ENCODE peak calls at places on chromosomes 1 and 21, in seven cellular contexts. One of them, this sample, is unnamed.

GRCh38 chr1:213122514-213122929 is 71.5 kb downstream of the RPS6KC1 start:
- DNase-seq in OCI-LY7: peak; percentile 57
- DNase-seq in hepatocyte: peak; percentile 71
- DNase-seq in A549: peak; percentile 55
- DNase-seq in AG04450: peak; percentile 24
- DNase-seq in upper lobe of right lung: no peak
- DNase-seq in cardiac muscle cell: peak; percentile 73
- DNase-seq in this sample: peak; percentile 72

GRCh38 chr1:115527746-115528145 is 114.0 kb upstream of the VANGL1 start:
- DNase-seq in OCI-LY7: no peak
- DNase-seq in hepatocyte: no peak
- DNase-seq in A549: no peak
- DNase-seq in AG04450: no peak
- DNase-seq in upper lobe of right lung: no peak
- DNase-seq in cardiac muscle cell: no peak
- DNase-seq in this sample: no peak

GRCh38 chr1:53137729-53138128 is 4.7 kb downstream of the SLC1A7 start:
- DNase-seq in OCI-LY7: peak; percentile 16
- DNase-seq in hepatocyte: no peak
- DNase-seq in A549: peak; percentile 56
- DNase-seq in AG04450: no peak
- DNase-seq in upper lobe of right lung: no peak
- DNase-seq in cardiac muscle cell: no peak
- DNase-seq in this sample: no peak

GRCh38 chr1:53665996-53666395 is 73.0 kb downstream of the GLIS1 start:
- DNase-seq in OCI-LY7: no peak
- DNase-seq in hepatocyte: no peak
- DNase-seq in A549: no peak
- DNase-seq in AG04450: no peak
- DNase-seq in upper lobe of right lung: no peak
- DNase-seq in cardiac muscle cell: no peak
- DNase-seq in this sample: no peak

GRCh38 chr1:21077085-21077484 is 99.6 kb downstream of the EIF4G3 start:
- DNase-seq in OCI-LY7: no peak
- DNase-seq in hepatocyte: no peak
- DNase-seq in A549: no peak
- DNase-seq in AG04450: no peak
- DNase-seq in upper lobe of right lung: no peak
- DNase-seq in cardiac muscle cell: no peak
- DNase-seq in this sample: peak; percentile 65

GRCh38 chr1:7388488-7389185 is 382.5 kb upstream of the VAMP3 start:
- DNase-seq in OCI-LY7: no peak
- DNase-seq in hepatocyte: no peak
- DNase-seq in A549: no peak
- DNase-seq in AG04450: no peak
- DNase-seq in upper lobe of right lung: no peak
- DNase-seq in cardiac muscle cell: no peak
- DNase-seq in this sample: no peak

GRCh38 chr1:48776400-48777218 is at the start of gene BEND5:
- DNase-seq in OCI-LY7: no peak
- DNase-seq in hepatocyte: peak; percentile 78
- DNase-seq in A549: no peak
- DNase-seq in AG04450: peak; percentile 6
- DNase-seq in upper lobe of right lung: peak; percentile 75
- DNase-seq in cardiac muscle cell: peak; percentile 82
- DNase-seq in this sample: no peak

GRCh38 chr1:237794071-237794470 is 96.7 kb downstream of the ZP4 start:
- DNase-seq in OCI-LY7: no peak
- DNase-seq in hepatocyte: peak; percentile 15
- DNase-seq in A549: peak; percentile 50
- DNase-seq in AG04450: no peak
- DNase-seq in upper lobe of right lung: no peak
- DNase-seq in cardiac muscle cell: no peak
- DNase-seq in this sample: no peak

GRCh38 chr1:179384027-179384426 is 18.3 kb downstream of the AXDND1 start:
- DNase-seq in OCI-LY7: no peak
- DNase-seq in hepatocyte: no peak
- DNase-seq in A549: no peak
- DNase-seq in AG04450: no peak
- DNase-seq in upper lobe of right lung: no peak
- DNase-seq in cardiac muscle cell: no peak
- DNase-seq in this sample: no peak

GRCh38 chr1:21290546-21290944 is 282 bp upstream of the ECE1 start:
- DNase-seq in OCI-LY7: peak; percentile 80
- DNase-seq in hepatocyte: no peak
- DNase-seq in A549: no peak
- DNase-seq in AG04450: no peak
- DNase-seq in upper lobe of right lung: no peak
- DNase-seq in cardiac muscle cell: no peak
- DNase-seq in this sample: no peak

GRCh38 chr1:11521605-11522399 is 42.8 kb downstream of the DISP3 start:
- DNase-seq in OCI-LY7: no peak
- DNase-seq in hepatocyte: no peak
- DNase-seq in A549: no peak
- DNase-seq in AG04450: no peak
- DNase-seq in upper lobe of right lung: peak; percentile 25
- DNase-seq in cardiac muscle cell: no peak
- DNase-seq in this sample: no peak

GRCh38 chr1:91804546-91805023 is 81.4 kb downstream of the TGFBR3 start:
- DNase-seq in OCI-LY7: no peak
- DNase-seq in hepatocyte: no peak
- DNase-seq in A549: no peak
- DNase-seq in AG04450: no peak
- DNase-seq in upper lobe of right lung: no peak
- DNase-seq in cardiac muscle cell: no peak
- DNase-seq in this sample: peak; percentile 80

GRCh38 chr1:83849191-83850061 is 149.5 kb downstream of the TTLL7 start:
- DNase-seq in OCI-LY7: no peak
- DNase-seq in hepatocyte: no peak
- DNase-seq in A549: no peak
- DNase-seq in AG04450: no peak
- DNase-seq in upper lobe of right lung: no peak
- DNase-seq in cardiac muscle cell: no peak
- DNase-seq in this sample: no peak

GRCh38 chr1:235253219-235253640 is 74.7 kb downstream of the ARID4B start:
- DNase-seq in OCI-LY7: peak; percentile 75
- DNase-seq in hepatocyte: peak; percentile 75
- DNase-seq in A549: peak; percentile 73
- DNase-seq in AG04450: peak; percentile 41
- DNase-seq in upper lobe of right lung: no peak
- DNase-seq in cardiac muscle cell: peak; percentile 74
- DNase-seq in this sample: peak; percentile 81

GRCh38 chr1:197615693-197616011 is 159.6 kb downstream of the DENND1B start:
- DNase-seq in OCI-LY7: no peak
- DNase-seq in hepatocyte: no peak
- DNase-seq in A549: no peak
- DNase-seq in AG04450: no peak
- DNase-seq in upper lobe of right lung: no peak
- DNase-seq in cardiac muscle cell: no peak
- DNase-seq in this sample: no peak

GRCh38 chr1:200250469-200250868 is 159.4 kb downstream of the ZNF281 start:
- DNase-seq in OCI-LY7: no peak
- DNase-seq in hepatocyte: no peak
- DNase-seq in A549: no peak
- DNase-seq in AG04450: no peak
- DNase-seq in upper lobe of right lung: no peak
- DNase-seq in cardiac muscle cell: no peak
- DNase-seq in this sample: no peak

GRCh38 chr21:36743446-36743845 is 44.5 kb downstream of the SIM2 start:
- DNase-seq in OCI-LY7: no peak
- DNase-seq in hepatocyte: no peak
- DNase-seq in A549: no peak
- DNase-seq in AG04450: no peak
- DNase-seq in upper lobe of right lung: no peak
- DNase-seq in cardiac muscle cell: no peak
- DNase-seq in this sample: no peak

GRCh38 chr21:36743008-36743407 is 44.1 kb downstream of the SIM2 start:
- DNase-seq in OCI-LY7: no peak
- DNase-seq in hepatocyte: no peak
- DNase-seq in A549: no peak
- DNase-seq in AG04450: no peak
- DNase-seq in upper lobe of right lung: peak; percentile 47
- DNase-seq in cardiac muscle cell: no peak
- DNase-seq in this sample: no peak

GRCh38 chr21:36745459-36745858 is 46.5 kb downstream of the SIM2 start:
- DNase-seq in OCI-LY7: no peak
- DNase-seq in hepatocyte: no peak
- DNase-seq in A549: no peak
- DNase-seq in AG04450: no peak
- DNase-seq in upper lobe of right lung: no peak
- DNase-seq in cardiac muscle cell: no peak
- DNase-seq in this sample: no peak

GRCh38 chr21:36744560-36745231 is 45.8 kb downstream of the SIM2 start:
- DNase-seq in OCI-LY7: no peak
- DNase-seq in hepatocyte: no peak
- DNase-seq in A549: no peak
- DNase-seq in AG04450: no peak
- DNase-seq in upper lobe of right lung: peak; percentile 60
- DNase-seq in cardiac muscle cell: no peak
- DNase-seq in this sample: no peak

GRCh38 chr21:36744190-36744559 is 45.3 kb downstream of the SIM2 start:
- DNase-seq in OCI-LY7: no peak
- DNase-seq in hepatocyte: no peak
- DNase-seq in A549: no peak
- DNase-seq in AG04450: no peak
- DNase-seq in upper lobe of right lung: no peak
- DNase-seq in cardiac muscle cell: no peak
- DNase-seq in this sample: no peak
- H3K4me3 ChIP-seq in OCI-LY7: no peak overlapping the region
- H3K4me3 ChIP-seq in hepatocyte: no peak overlapping the region
- H3K4me3 ChIP-seq in A549: no peak overlapping the region
- H3K4me3 ChIP-seq in AG04450: no peak overlapping the region
- H3K4me3 ChIP-seq in upper lobe of right lung: no peak overlapping the region
- H3K4me3 ChIP-seq in cardiac muscle cell: no peak overlapping the region
- H3K4me3 ChIP-seq in this sample: no peak overlapping the region

DNA sequence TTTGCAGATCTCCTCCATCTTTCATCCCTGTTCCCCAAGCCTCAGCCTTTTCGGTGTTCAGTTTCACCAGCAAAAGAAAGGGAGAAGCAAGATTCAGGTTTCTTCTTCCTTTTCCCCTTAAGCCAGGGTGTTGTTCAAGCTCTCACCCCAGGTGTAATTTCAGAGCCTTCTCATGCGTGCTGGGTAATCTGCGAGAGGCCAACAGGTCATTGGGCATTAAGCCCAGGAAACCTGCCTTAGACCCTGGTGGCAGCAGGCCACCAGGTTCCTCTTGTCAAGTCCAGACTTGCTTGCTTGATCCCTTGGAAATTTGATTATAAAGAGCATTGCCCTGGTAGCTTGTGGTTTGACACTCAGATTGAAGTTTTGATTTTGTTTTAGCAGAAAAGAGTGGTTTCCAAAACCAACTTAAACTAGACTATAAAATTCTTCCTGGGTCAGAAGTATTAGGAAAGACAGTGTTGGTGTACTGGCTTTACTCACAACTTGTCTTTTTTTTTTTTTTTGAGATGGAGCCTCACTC is 6.9 kb downstream of the AKR1A1 start:
- DNase-seq in OCI-LY7: no peak
- DNase-seq in hepatocyte: no peak
- DNase-seq in A549: no peak
- DNase-seq in AG04450: no peak
- DNase-seq in upper lobe of right lung: no peak
- DNase-seq in cardiac muscle cell: no peak
- DNase-seq in this sample: peak; percentile 73
- TF ChIP-seq CTCF in OCI-LY7: no peak
- TF ChIP-seq CTCF in hepatocyte: no peak
- TF ChIP-seq CTCF in A549: no peak
- TF ChIP-seq CTCF in AG04450: no peak
- TF ChIP-seq CTCF in upper lobe of right lung: no peak
- TF ChIP-seq CTCF in cardiac muscle cell: no peak
- TF ChIP-seq CTCF in this sample: no peak

GRCh38 chr1:62318320-62318755 is 896 bp downstream of the KANK4 start:
- DNase-seq in OCI-LY7: no peak
- DNase-seq in hepatocyte: no peak
- DNase-seq in A549: no peak
- DNase-seq in AG04450: no peak
- DNase-seq in upper lobe of right lung: no peak
- DNase-seq in cardiac muscle cell: no peak
- DNase-seq in this sample: no peak
- H3K4me3 ChIP-seq in OCI-LY7: no peak overlapping the region
- H3K4me3 ChIP-seq in hepatocyte: peak overlapping the region; percentile 38
- H3K4me3 ChIP-seq in A549: peak overlapping the region; percentile 55
- H3K4me3 ChIP-seq in AG04450: no peak overlapping the region
- H3K4me3 ChIP-seq in upper lobe of right lung: peak overlapping the region; percentile 56
- H3K4me3 ChIP-seq in cardiac muscle cell: peak overlapping the region; percentile 47
- H3K4me3 ChIP-seq in this sample: no peak overlapping the region

DNA sequence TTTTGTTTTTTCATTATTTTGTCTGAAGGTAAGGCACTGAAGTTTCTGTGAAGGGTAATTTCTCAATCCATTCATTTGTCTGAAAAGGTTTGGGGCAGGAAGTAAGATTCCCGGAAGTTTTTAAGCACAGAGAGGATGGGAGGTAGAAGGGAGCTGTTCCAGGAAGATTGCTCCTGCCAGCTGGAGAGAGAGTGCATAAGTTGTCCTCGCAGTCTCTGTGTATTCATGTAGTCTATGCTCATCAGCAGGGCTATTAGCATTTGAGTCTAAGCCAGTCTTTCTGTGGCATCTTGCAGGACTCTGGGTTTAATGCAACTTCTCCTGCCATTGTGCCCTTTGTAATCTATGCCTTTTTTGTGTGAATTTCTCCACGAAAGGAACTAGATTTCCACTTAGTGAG is 140.9 kb upstream of the FGGY start:
- DNase-seq in OCI-LY7: no peak
- DNase-seq in hepatocyte: no peak
- DNase-seq in A549: no peak
- DNase-seq in AG04450: no peak
- DNase-seq in upper lobe of right lung: no peak
- DNase-seq in cardiac muscle cell: no peak
- DNase-seq in this sample: no peak
- TF ChIP-seq CTCF in OCI-LY7: no peak
- TF ChIP-seq CTCF in hepatocyte: no peak
- TF ChIP-seq CTCF in A549: no peak
- TF ChIP-seq CTCF in AG04450: no peak
- TF ChIP-seq CTCF in upper lobe of right lung: no peak
- TF ChIP-seq CTCF in cardiac muscle cell: no peak
- TF ChIP-seq CTCF in this sample: no peak

DNA sequence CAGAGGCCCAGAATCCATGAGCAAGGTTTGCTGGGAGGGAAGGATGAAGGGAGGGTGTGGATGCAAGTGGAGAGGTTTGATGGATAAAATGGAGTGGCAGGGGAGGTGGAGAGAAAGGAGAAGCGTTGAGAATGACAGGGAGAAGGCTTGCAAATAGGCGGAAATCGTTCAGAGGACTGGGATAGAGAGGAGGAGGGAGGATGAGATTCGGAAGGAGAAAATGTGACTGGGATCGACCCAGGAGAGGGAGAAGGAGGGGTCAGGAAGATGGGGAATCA is 376 bp downstream of the AVPR1B start:
- DNase-seq in OCI-LY7: no peak
- DNase-seq in hepatocyte: no peak
- DNase-seq in A549: no peak
- DNase-seq in AG04450: no peak
- DNase-seq in upper lobe of right lung: no peak
- DNase-seq in cardiac muscle cell: no peak
- DNase-seq in this sample: no peak
- H3K4me3 ChIP-seq in OCI-LY7: no peak overlapping the region
- H3K4me3 ChIP-seq in hepatocyte: peak overlapping the region; percentile 40
- H3K4me3 ChIP-seq in A549: peak overlapping the region; percentile 49
- H3K4me3 ChIP-seq in AG04450: peak overlapping the region; percentile 32
- H3K4me3 ChIP-seq in upper lobe of right lung: peak overlapping the region; percentile 35
- H3K4me3 ChIP-seq in cardiac muscle cell: peak overlapping the region; percentile 30
- H3K4me3 ChIP-seq in this sample: no peak overlapping the region